ENCODE peak calls at places on chromosome 12, in ten cellular contexts. One of them, this sample, is unnamed.

GRCh38 chr12:25320123-25321006 is 69.6 kb upstream of the KRAS start:
- DNase-seq in heart left ventricle: no peak
- DNase-seq in gastrocnemius medialis: no peak
- DNase-seq in uterus: no peak
- DNase-seq in ovary: no peak
- DNase-seq in IMR-90: no peak
- DNase-seq in A549: no peak
- DNase-seq in body of pancreas: no peak
- DNase-seq in stomach: no peak
- DNase-seq in transverse colon: no peak
- DNase-seq in this sample: no peak

GRCh38 chr12:103105971-103106597 is 148.6 kb downstream of the ASCL1 start:
- DNase-seq in heart left ventricle: no peak
- DNase-seq in gastrocnemius medialis: no peak
- DNase-seq in uterus: no peak
- DNase-seq in ovary: no peak
- DNase-seq in IMR-90: no peak
- DNase-seq in A549: no peak
- DNase-seq in body of pancreas: no peak
- DNase-seq in stomach: no peak
- DNase-seq in transverse colon: no peak
- DNase-seq in this sample: no peak

GRCh38 chr12:76591461-76591860 is 31.9 kb upstream of the OSBPL8 start:
- DNase-seq in heart left ventricle: no peak
- DNase-seq in gastrocnemius medialis: no peak
- DNase-seq in uterus: no peak
- DNase-seq in ovary: no peak
- DNase-seq in IMR-90: peak; percentile 48
- DNase-seq in A549: no peak
- DNase-seq in body of pancreas: no peak
- DNase-seq in stomach: no peak
- DNase-seq in transverse colon: no peak
- DNase-seq in this sample: no peak

GRCh38 chr12:31868980-31869379 is 90.2 kb upstream of the RESF1 start:
- DNase-seq in heart left ventricle: peak; percentile 82
- DNase-seq in gastrocnemius medialis: no peak
- DNase-seq in uterus: peak; percentile 28
- DNase-seq in ovary: peak; percentile 63
- DNase-seq in IMR-90: peak; percentile 20
- DNase-seq in A549: peak; percentile 46
- DNase-seq in body of pancreas: peak; percentile 91
- DNase-seq in stomach: peak; percentile 52
- DNase-seq in transverse colon: no peak
- DNase-seq in this sample: no peak

GRCh38 chr12:91866566-91866965 is 279.1 kb downstream of the BTG1 start:
- DNase-seq in heart left ventricle: peak; percentile 42
- DNase-seq in gastrocnemius medialis: no peak
- DNase-seq in uterus: peak; percentile 27
- DNase-seq in ovary: no peak
- DNase-seq in IMR-90: no peak
- DNase-seq in A549: no peak
- DNase-seq in body of pancreas: no peak
- DNase-seq in stomach: no peak
- DNase-seq in transverse colon: no peak
- DNase-seq in this sample: no peak

GRCh38 chr12:130987151-130987931 is 33.6 kb downstream of the ADGRD1 start:
- DNase-seq in heart left ventricle: no peak
- DNase-seq in gastrocnemius medialis: no peak
- DNase-seq in uterus: no peak
- DNase-seq in ovary: no peak
- DNase-seq in IMR-90: no peak
- DNase-seq in A549: no peak
- DNase-seq in body of pancreas: no peak
- DNase-seq in stomach: no peak
- DNase-seq in transverse colon: no peak
- DNase-seq in this sample: no peak

GRCh38 chr12:109310247-109311125 is 1.4 kb upstream of the FOXN4 start:
- DNase-seq in heart left ventricle: no peak
- DNase-seq in gastrocnemius medialis: no peak
- DNase-seq in uterus: no peak
- DNase-seq in ovary: no peak
- DNase-seq in IMR-90: no peak
- DNase-seq in A549: no peak
- DNase-seq in body of pancreas: no peak
- DNase-seq in stomach: no peak
- DNase-seq in transverse colon: no peak
- DNase-seq in this sample: no peak

GRCh38 chr12:32549675-32550079 is 129.4 kb upstream of the DNM1L start:
- DNase-seq in heart left ventricle: no peak
- DNase-seq in gastrocnemius medialis: no peak
- DNase-seq in uterus: no peak
- DNase-seq in ovary: no peak
- DNase-seq in IMR-90: peak; percentile 61
- DNase-seq in A549: no peak
- DNase-seq in body of pancreas: no peak
- DNase-seq in stomach: no peak
- DNase-seq in transverse colon: no peak
- DNase-seq in this sample: no peak

GRCh38 chr12:120216742-120217595 is 16.1 kb upstream of the RPLP0 start:
- DNase-seq in heart left ventricle: no peak
- DNase-seq in gastrocnemius medialis: no peak
- DNase-seq in uterus: no peak
- DNase-seq in ovary: no peak
- DNase-seq in IMR-90: no peak
- DNase-seq in A549: no peak
- DNase-seq in body of pancreas: no peak
- DNase-seq in stomach: no peak
- DNase-seq in transverse colon: no peak
- DNase-seq in this sample: no peak

GRCh38 chr12:120215766-120216735 is 15.1 kb upstream of the RPLP0 start:
- DNase-seq in heart left ventricle: no peak
- DNase-seq in gastrocnemius medialis: no peak
- DNase-seq in uterus: no peak
- DNase-seq in ovary: no peak
- DNase-seq in IMR-90: no peak
- DNase-seq in A549: no peak
- DNase-seq in body of pancreas: no peak
- DNase-seq in stomach: no peak
- DNase-seq in transverse colon: no peak
- DNase-seq in this sample: no peak

GRCh38 chr12:120213758-120214157 is 12.8 kb upstream of the RPLP0 start:
- DNase-seq in heart left ventricle: no peak
- DNase-seq in gastrocnemius medialis: no peak
- DNase-seq in uterus: no peak
- DNase-seq in ovary: no peak
- DNase-seq in IMR-90: no peak
- DNase-seq in A549: no peak
- DNase-seq in body of pancreas: no peak
- DNase-seq in stomach: no peak
- DNase-seq in transverse colon: no peak
- DNase-seq in this sample: no peak

GRCh38 chr12:120215357-120215735 is 14.4 kb upstream of the RPLP0 start:
- DNase-seq in heart left ventricle: no peak
- DNase-seq in gastrocnemius medialis: no peak
- DNase-seq in uterus: no peak
- DNase-seq in ovary: no peak
- DNase-seq in IMR-90: no peak
- DNase-seq in A549: no peak
- DNase-seq in body of pancreas: no peak
- DNase-seq in stomach: no peak
- DNase-seq in transverse colon: no peak
- DNase-seq in this sample: no peak

GRCh38 chr12:120214626-120215356 is 13.9 kb upstream of the RPLP0 start:
- DNase-seq in heart left ventricle: no peak
- DNase-seq in gastrocnemius medialis: no peak
- DNase-seq in uterus: no peak
- DNase-seq in ovary: no peak
- DNase-seq in IMR-90: no peak
- DNase-seq in A549: no peak
- DNase-seq in body of pancreas: no peak
- DNase-seq in stomach: no peak
- DNase-seq in transverse colon: no peak
- DNase-seq in this sample: no peak
- TF ChIP-seq POLR2A in heart left ventricle: no peak
- TF ChIP-seq POLR2A in gastrocnemius medialis: no peak
- TF ChIP-seq POLR2A in uterus: no peak
- TF ChIP-seq POLR2A in ovary: no peak
- TF ChIP-seq POLR2A in IMR-90: no peak
- TF ChIP-seq POLR2A in A549: no peak
- TF ChIP-seq POLR2A in body of pancreas: no peak
- TF ChIP-seq POLR2A in stomach: no peak
- TF ChIP-seq POLR2A in transverse colon: no peak
- TF ChIP-seq POLR2A in this sample: no peak

DNA sequence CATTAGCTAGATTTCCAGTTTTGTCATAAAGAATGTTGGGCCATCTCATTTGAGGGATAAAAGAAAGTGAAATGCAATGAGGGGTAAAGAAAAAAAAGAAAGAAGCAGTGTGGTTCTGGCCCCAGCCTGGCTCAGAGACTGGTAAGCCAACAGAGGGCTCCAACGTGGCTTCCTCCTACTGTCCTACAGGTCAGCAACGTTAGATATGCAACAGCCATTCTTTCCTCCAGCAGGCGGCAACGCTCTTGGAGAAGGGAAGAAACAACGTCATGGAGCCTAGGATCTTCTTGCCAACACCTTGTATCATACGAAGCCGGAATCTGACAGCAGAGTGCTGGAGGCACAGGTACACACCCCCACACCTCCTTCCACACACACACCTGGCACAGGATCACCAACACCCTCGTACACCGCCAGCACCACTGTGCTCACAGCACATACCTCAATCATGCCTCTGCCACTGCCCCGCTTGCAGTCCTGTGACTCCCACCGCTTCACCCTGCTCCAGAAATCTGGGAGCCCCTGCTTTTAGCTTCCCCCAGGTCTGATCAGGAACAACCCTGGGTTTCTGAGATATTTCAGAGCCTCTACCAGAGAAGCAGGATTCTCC is 102.8 kb downstream of the RPAP3 start:
- DNase-seq in heart left ventricle: no peak
- DNase-seq in gastrocnemius medialis: no peak
- DNase-seq in uterus: no peak
- DNase-seq in ovary: no peak
- DNase-seq in IMR-90: no peak
- DNase-seq in A549: no peak
- DNase-seq in body of pancreas: no peak
- DNase-seq in stomach: no peak
- DNase-seq in transverse colon: no peak
- DNase-seq in this sample: no peak
- H3K27ac ChIP-seq in heart left ventricle: peak overlapping the region; percentile 39
- H3K27ac ChIP-seq in gastrocnemius medialis: no peak overlapping the region
- H3K27ac ChIP-seq in uterus: no peak overlapping the region
- H3K27ac ChIP-seq in ovary: no peak overlapping the region
- H3K27ac ChIP-seq in IMR-90: no peak overlapping the region
- H3K27ac ChIP-seq in A549: no peak overlapping the region
- H3K27ac ChIP-seq in body of pancreas: no peak overlapping the region
- H3K27ac ChIP-seq in stomach: no peak overlapping the region
- H3K27ac ChIP-seq in transverse colon: no peak overlapping the region
- H3K27ac ChIP-seq in this sample: no peak overlapping the region

DNA sequence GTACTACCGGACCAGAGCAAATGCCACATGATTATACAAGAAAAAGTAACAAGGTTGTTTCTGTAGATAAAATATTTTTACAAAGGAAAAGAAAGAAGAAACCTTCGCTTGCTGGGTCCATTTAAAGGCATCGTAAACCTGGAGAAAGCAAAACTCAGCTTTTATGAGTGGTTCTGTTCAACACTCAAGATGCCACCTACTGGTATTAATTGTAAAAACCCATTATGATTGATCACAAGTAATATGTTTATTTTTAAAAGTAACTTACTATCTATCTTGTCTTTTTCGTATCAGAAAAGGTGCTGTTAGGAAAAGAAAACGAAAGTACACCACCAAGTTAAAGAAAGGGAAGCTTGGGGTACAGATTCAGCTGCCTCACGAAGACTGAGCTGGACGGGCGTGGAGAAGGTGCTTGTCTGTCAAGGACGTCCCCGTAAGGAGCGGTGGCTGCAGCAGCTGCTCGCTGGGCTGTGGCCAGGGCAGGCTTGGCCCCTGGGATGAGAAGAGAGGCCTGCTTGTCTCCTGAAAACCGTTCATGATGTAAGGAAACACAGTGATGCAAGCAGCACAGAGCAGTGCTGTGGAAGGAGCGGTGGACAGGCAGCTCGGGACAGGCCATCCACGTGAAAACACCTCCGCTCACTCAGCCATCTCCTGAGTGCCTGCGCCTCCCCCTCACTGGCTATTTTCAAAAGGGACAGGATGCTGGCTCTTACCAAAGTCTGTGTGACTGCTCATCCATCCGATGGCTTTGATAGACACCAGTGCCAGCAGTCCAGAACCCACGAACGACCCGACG is 25.0 kb downstream of the SLC15A4 start:
- DNase-seq in heart left ventricle: no peak
- DNase-seq in gastrocnemius medialis: peak; percentile 79
- DNase-seq in uterus: no peak
- DNase-seq in ovary: no peak
- DNase-seq in IMR-90: no peak
- DNase-seq in A549: no peak
- DNase-seq in body of pancreas: peak; percentile 8
- DNase-seq in stomach: no peak
- DNase-seq in transverse colon: no peak
- DNase-seq in this sample: no peak
- TF ChIP-seq POLR2A in heart left ventricle: no peak
- TF ChIP-seq POLR2A in gastrocnemius medialis: peak; percentile 53
- TF ChIP-seq POLR2A in uterus: no peak
- TF ChIP-seq POLR2A in ovary: no peak
- TF ChIP-seq POLR2A in IMR-90: no peak
- TF ChIP-seq POLR2A in A549: no peak
- TF ChIP-seq POLR2A in body of pancreas: no peak
- TF ChIP-seq POLR2A in stomach: no peak
- TF ChIP-seq POLR2A in transverse colon: no peak
- TF ChIP-seq POLR2A in this sample: no peak

GRCh38 chr12:6830286-6830892 is 2.2 kb downstream of the P3H3 start:
- DNase-seq in heart left ventricle: no peak
- DNase-seq in gastrocnemius medialis: no peak
- DNase-seq in uterus: no peak
- DNase-seq in ovary: no peak
- DNase-seq in IMR-90: no peak
- DNase-seq in A549: no peak
- DNase-seq in body of pancreas: no peak
- DNase-seq in stomach: no peak
- DNase-seq in transverse colon: no peak
- DNase-seq in this sample: no peak

GRCh38 chr12:6828671-6829531 is 694 bp downstream of the P3H3 start:
- DNase-seq in heart left ventricle: peak; percentile 36
- DNase-seq in gastrocnemius medialis: no peak
- DNase-seq in uterus: peak; percentile 59
- DNase-seq in ovary: peak; percentile 64
- DNase-seq in IMR-90: peak; percentile 50
- DNase-seq in A549: peak; percentile 47
- DNase-seq in body of pancreas: peak; percentile 68
- DNase-seq in stomach: peak; percentile 56
- DNase-seq in transverse colon: peak; percentile 57
- DNase-seq in this sample: peak; percentile 62

GRCh38 chr12:6831021-6831420 is 2.8 kb downstream of the P3H3 start:
- DNase-seq in heart left ventricle: no peak
- DNase-seq in gastrocnemius medialis: no peak
- DNase-seq in uterus: no peak
- DNase-seq in ovary: no peak
- DNase-seq in IMR-90: no peak
- DNase-seq in A549: no peak
- DNase-seq in body of pancreas: no peak
- DNase-seq in stomach: no peak
- DNase-seq in transverse colon: no peak
- DNase-seq in this sample: no peak

GRCh38 chr12:6827982-6828670 is at the start of gene P3H3:
- DNase-seq in heart left ventricle: no peak
- DNase-seq in gastrocnemius medialis: no peak
- DNase-seq in uterus: peak; percentile 69
- DNase-seq in ovary: peak; percentile 70
- DNase-seq in IMR-90: peak; percentile 47
- DNase-seq in A549: peak; percentile 60
- DNase-seq in body of pancreas: no peak
- DNase-seq in stomach: no peak
- DNase-seq in transverse colon: no peak
- DNase-seq in this sample: no peak

DNA sequence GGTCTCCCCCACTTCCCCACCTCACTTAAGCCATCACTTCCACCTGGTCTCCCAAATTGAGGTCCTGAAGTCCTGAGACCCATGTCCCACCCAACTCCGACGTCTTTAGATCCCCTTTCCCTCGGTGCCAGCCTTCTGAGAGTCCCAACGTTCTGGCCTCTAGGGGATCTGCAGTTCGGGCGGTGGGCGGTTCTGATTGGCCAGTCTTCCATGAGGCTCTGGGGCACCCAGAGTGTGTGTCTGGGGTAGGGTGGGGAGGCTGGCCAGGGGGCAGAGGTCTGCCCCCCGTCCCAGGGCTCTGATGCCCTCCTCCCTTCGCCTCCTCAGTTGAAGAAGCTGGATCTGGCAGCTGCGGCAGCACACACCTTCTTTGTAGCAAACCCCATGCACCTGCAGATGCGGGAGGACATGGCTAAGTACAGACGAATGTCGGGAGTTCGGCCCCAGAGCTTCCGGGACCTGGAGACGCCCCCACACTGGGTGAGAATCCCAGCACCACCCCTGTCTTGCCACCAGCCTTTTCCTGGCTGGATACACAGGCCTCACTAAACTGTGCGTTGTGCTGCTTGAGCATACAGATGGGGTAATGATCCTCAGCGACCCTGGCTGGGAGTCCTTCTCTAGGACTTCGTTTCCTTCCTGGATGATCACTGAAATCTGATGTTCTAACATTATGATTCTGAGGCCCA is 1.5 kb downstream of the P3H3 start:
- DNase-seq in heart left ventricle: peak; percentile 55
- DNase-seq in gastrocnemius medialis: no peak
- DNase-seq in uterus: no peak
- DNase-seq in ovary: no peak
- DNase-seq in IMR-90: peak; percentile 43
- DNase-seq in A549: peak; percentile 52
- DNase-seq in body of pancreas: peak; percentile 43
- DNase-seq in stomach: no peak
- DNase-seq in transverse colon: no peak
- DNase-seq in this sample: peak; percentile 32
- H3K27ac ChIP-seq in heart left ventricle: peak overlapping the region; percentile 83
- H3K27ac ChIP-seq in gastrocnemius medialis: peak overlapping the region; percentile 52
- H3K27ac ChIP-seq in uterus: peak overlapping the region; percentile 90
- H3K27ac ChIP-seq in ovary: peak overlapping the region; percentile 93
- H3K27ac ChIP-seq in IMR-90: peak overlapping the region; percentile 96
- H3K27ac ChIP-seq in A549: peak overlapping the region; percentile 96
- H3K27ac ChIP-seq in body of pancreas: peak overlapping the region; percentile 71
- H3K27ac ChIP-seq in stomach: peak overlapping the region; percentile 78
- H3K27ac ChIP-seq in transverse colon: peak overlapping the region; percentile 81
- H3K27ac ChIP-seq in this sample: peak overlapping the region; percentile 68

This sample was measured in Peyer's patch.